ENCODE peak calls at places on chromosomes 1 and 21, in nine cellular contexts. T is heart left ventricle, V is psoas muscle, W is transverse colon, D is iPS DF 6.9, J is OCI-LY7, P is uterus, N is HCT116, H is breast epithelium. S is an unnamed sample.
A peak's percentile ranks its signal among the peaks of the same experiment; 100 is the strongest.

GRCh38 chr1:2205191-2205952 is 10.8 kb upstream of the FAAP20 start:
- DNase-seq in H (peak; percentile 94), J (peak; percentile 93), W (peak; percentile 98), D (no peak), P (peak; percentile 98), V (peak; percentile 98), T (peak; percentile 98), N (peak; percentile 86), S (no peak)

GRCh38 chr1:184191181-184191601 is 139.7 kb downstream of the TSEN15 start:
- DNase-seq in H (no peak), D (no peak), W (peak; percentile 32), T (peak; percentile 36), N (no peak), V (peak; percentile 54), J (no peak), P (peak; percentile 47), S (no peak)

GRCh38 chr1:50422946-50423669 is at the start of gene DMRTA2:
- DNase-seq in J (no peak), W (no peak), D (no peak), V (no peak), N (no peak), T (no peak), P (no peak), H (no peak), S (no peak)

GRCh38 chr1:91221017-91221416 is 183.6 kb downstream of the HFM1 start:
- DNase-seq in T (no peak), N (no peak), J (no peak), H (no peak), W (no peak), D (no peak), V (no peak), P (no peak), S (no peak)

GRCh38 chr1:21590116-21590905 is 78.8 kb downstream of the RAP1GAP start:
- DNase-seq in P (no peak), N (no peak), W (no peak), J (no peak), D (no peak), H (no peak), V (no peak), T (no peak), S (no peak)

GRCh38 chr21:15999741-16000140 is 270.0 kb downstream of the USP25 start:
- DNase-seq in N (no peak), V (no peak), T (no peak), J (no peak), H (no peak), P (no peak), W (no peak), D (no peak), S (no peak)

GRCh38 chr1:246689409-246689997 is 34.7 kb upstream of the SCCPDH start:
- DNase-seq in V (peak; percentile 58), D (peak; percentile 41), P (peak; percentile 36), H (peak; percentile 31), W (peak; percentile 84), N (peak; percentile 52), T (peak; percentile 36), J (peak; percentile 77), S (peak; percentile 76)

GRCh38 chr1:88741413-88741812 is 57.3 kb downstream of the PKN2 start:
- DNase-seq in H (no peak), T (no peak), V (no peak), J (no peak), W (no peak), D (no peak), N (no peak), P (no peak), S (peak; percentile 20)

DNA sequence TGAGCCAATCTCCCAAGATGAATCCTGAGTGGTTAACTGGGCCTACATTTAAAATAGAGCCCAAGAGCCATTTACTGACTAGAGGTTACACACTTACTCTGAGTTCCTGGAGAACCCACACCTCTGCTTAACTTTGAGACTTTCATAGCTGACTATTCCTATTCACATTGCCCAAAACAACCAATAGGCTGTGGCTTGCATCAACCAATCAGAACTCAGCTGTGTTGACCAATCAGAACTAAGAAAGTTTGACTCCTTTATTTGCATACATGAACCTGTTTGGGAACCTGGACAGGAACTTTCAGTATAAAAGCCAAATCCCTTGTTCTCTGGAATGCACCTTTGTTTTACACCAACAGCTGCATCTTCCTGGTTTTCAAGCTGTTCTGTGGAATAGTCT is 9.5 kb downstream of the ZSWIM5 start:
- DNase-seq in T (no peak), P (no peak), J (no peak), V (no peak), H (no peak), N (no peak), W (no peak), D (no peak), S (no peak)
- H3K27ac ChIP-seq in T (no peak overlapping the region), P (no peak overlapping the region), J (no peak overlapping the region), V (no peak overlapping the region), H (no peak overlapping the region), N (no peak overlapping the region), W (no peak overlapping the region), D (no peak overlapping the region), S (no peak overlapping the region)

GRCh38 chr1:57206038-57206437 is 217.8 kb downstream of the DAB1 start:
- DNase-seq in N (no peak), J (no peak), W (no peak), H (no peak), P (no peak), D (peak; percentile 48), T (no peak), V (no peak), S (no peak)
- H3K27ac ChIP-seq in N (no peak overlapping the region), J (no peak overlapping the region), W (no peak overlapping the region), H (no peak overlapping the region), P (no peak overlapping the region), D (no peak overlapping the region), T (no peak overlapping the region), V (no peak overlapping the region), S (no peak overlapping the region)

DNA sequence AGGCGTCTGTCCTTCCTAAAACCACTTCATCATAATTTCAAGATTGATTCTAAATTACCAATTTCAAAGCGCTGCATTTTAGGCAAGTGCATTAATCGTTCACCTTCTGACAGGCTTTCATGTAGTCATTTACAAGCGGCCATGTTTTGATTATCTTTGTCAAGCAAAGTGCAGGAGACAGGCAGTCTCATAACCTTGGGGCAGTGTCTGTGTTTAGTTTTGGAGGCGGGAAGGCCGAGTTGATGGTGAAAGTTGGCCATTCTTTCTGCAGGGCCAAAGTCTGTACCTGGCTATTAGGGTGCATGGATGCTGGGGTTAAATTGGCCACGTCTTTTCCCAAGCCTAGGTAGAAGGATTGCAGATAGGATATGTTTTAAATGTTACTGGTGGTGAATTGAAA is 2.9 kb downstream of the AGPAT3 start:
- DNase-seq in D (no peak), T (no peak), W (no peak), H (no peak), P (no peak), V (no peak), N (no peak), J (no peak), S (no peak)
- H3K27ac ChIP-seq in D (no peak overlapping the region), T (peak overlapping the region; percentile 11), W (peak overlapping the region; percentile 97), H (peak overlapping the region; percentile 16), P (no peak overlapping the region), V (peak overlapping the region; percentile 90), N (no peak overlapping the region), J (no peak overlapping the region), S (peak overlapping the region; percentile 22)

GRCh38 chr1:87208116-87208515 is 120.6 kb upstream of the LMO4 start:
- DNase-seq in H (no peak), D (no peak), V (no peak), N (no peak), W (no peak), P (no peak), J (no peak), T (no peak), S (no peak)
- H3K27ac ChIP-seq in H (no peak overlapping the region), D (no peak overlapping the region), V (no peak overlapping the region), N (no peak overlapping the region), W (no peak overlapping the region), P (no peak overlapping the region), J (no peak overlapping the region), T (no peak overlapping the region), S (no peak overlapping the region)

GRCh38 chr1:86068841-86069756 is 87.5 kb downstream of the COL24A1 start:
- DNase-seq in V (no peak), N (no peak), P (no peak), D (no peak), J (no peak), H (no peak), W (no peak), T (no peak), S (no peak)
- H3K27ac ChIP-seq in V (peak overlapping the region; percentile 21), N (no peak overlapping the region), P (no peak overlapping the region), D (no peak overlapping the region), J (no peak overlapping the region), H (no peak overlapping the region), W (no peak overlapping the region), T (peak overlapping the region; percentile 17), S (no peak overlapping the region)

GRCh38 chr1:24237046-24237371 is 49.9 kb upstream of the IFNLR1 start:
- DNase-seq in W (no peak), V (no peak), J (no peak), P (no peak), D (no peak), T (no peak), N (no peak), H (no peak), S (no peak)
- H3K27ac ChIP-seq in W (no peak overlapping the region), V (no peak overlapping the region), J (no peak overlapping the region), P (no peak overlapping the region), D (no peak overlapping the region), T (no peak overlapping the region), N (no peak overlapping the region), H (no peak overlapping the region), S (peak overlapping the region; percentile 90)

GRCh38 chr1:152440635-152441471 is 26.8 kb upstream of the CRNN start:
- DNase-seq in N (peak; percentile 63), D (peak; percentile 27), J (peak; percentile 79), T (peak; percentile 60), P (peak; percentile 17), W (peak; percentile 67), V (peak; percentile 51), H (peak; percentile 47), S (peak; percentile 87)

GRCh38 chr1:152442291-152442690 is 28.2 kb upstream of the CRNN start:
- DNase-seq in D (no peak), H (no peak), V (no peak), T (peak; percentile 33), N (no peak), W (no peak), J (no peak), P (no peak), S (no peak)

GRCh38 chr1:152441756-152442155 is 27.7 kb upstream of the CRNN start:
- DNase-seq in V (no peak), W (no peak), D (no peak), H (no peak), P (no peak), T (no peak), J (no peak), N (no peak), S (no peak)

GRCh38 chr1:152442765-152443164 is 28.7 kb upstream of the CRNN start:
- DNase-seq in N (no peak), P (no peak), V (no peak), D (no peak), T (peak; percentile 28), H (peak; percentile 30), J (no peak), W (peak; percentile 25), S (peak; percentile 61)

GRCh38 chr1:152436593-152437338 is 22.7 kb upstream of the CRNN start:
- DNase-seq in W (no peak), T (no peak), D (no peak), V (no peak), H (no peak), J (no peak), P (no peak), N (no peak), S (peak; percentile 73)
- H3K27ac ChIP-seq in W (no peak overlapping the region), T (no peak overlapping the region), D (no peak overlapping the region), V (no peak overlapping the region), H (no peak overlapping the region), J (no peak overlapping the region), P (no peak overlapping the region), N (no peak overlapping the region), S (peak overlapping the region; percentile 29)

S was measured in RWPE1.